ENCODE peak calls at places on chromosomes 5 and 9, in five cellular contexts. X, V, U, P and H are unnamed samples. For H3K4me1, the result is how much of the 10 kb centered on the place peaks cover.

GRCh38 chr9:135240871-135241311 is 153.4 kb downstream of the OLFM1 start:
- DNase-seq in V (no peak), U (no peak), X (no peak), P (no peak), H (no peak)

GRCh38 chr9:71897573-71897972 is 13.4 kb downstream of the ABHD17B start:
- DNase-seq in P (no peak), X (no peak), V (no peak), U (no peak), H (no peak)

GRCh38 chr5:57532513-57533497 is 50.2 kb upstream of the ACTBL2 start:
- DNase-seq in V (peak), X (no peak), P (no peak), U (no peak), H (no peak)

GRCh38 chr5:3875144-3875543 is 279.5 kb downstream of the IRX1 start:
- DNase-seq in X (no peak), P (no peak), V (no peak), U (no peak), H (no peak)

GRCh38 chr5:95283761-95284511 is 958 bp downstream of the MCTP1 start:
- DNase-seq in X (peak), V (peak), P (no peak), U (no peak), H (peak)

GRCh38 chr5:92674322-92674721 is 906.7 kb downstream of the NR2F1-AS1 start:
- DNase-seq in U (no peak), P (no peak), X (no peak), V (no peak), H (no peak)

GRCh38 chr5:77101298-77101697 is 14.2 kb upstream of the ZBED3 start:
- DNase-seq in U (no peak), P (no peak), V (peak), X (no peak), H (no peak)

GRCh38 chr9:78539904-78540303 is 243.0 kb downstream of the PSAT1 start:
- DNase-seq in P (no peak), X (no peak), V (no peak), U (peak), H (no peak)

GRCh38 chr5:14057289-14057688 is 85.9 kb upstream of the TRIO start:
- DNase-seq in U (no peak), P (no peak), X (no peak), V (no peak), H (no peak)

GRCh38 chr9:86454701-86455402 is 100.6 kb upstream of the TUT7 start:
- DNase-seq in U (no peak), V (peak), X (peak), P (no peak), H (no peak)

GRCh38 chr9:7549261-7549660 is 250.3 kb downstream of the DMAC1 start:
- DNase-seq in V (no peak), P (no peak), X (no peak), U (no peak), H (no peak)

GRCh38 chr5:36052542-36052941 is 14.1 kb downstream of the UGT3A2 start:
- DNase-seq in X (no peak), V (no peak), U (no peak), P (no peak), H (no peak)

GRCh38 chr5:152380415-152381123 is 24.5 kb downstream of the NMUR2 start:
- DNase-seq in V (no peak), P (no peak), X (no peak), U (no peak), H (no peak)

GRCh38 chr9:135410831-135411473 is 68.6 kb upstream of the PPP1R26 start:
- DNase-seq in P (no peak), X (no peak), U (no peak), V (no peak), H (no peak)

GRCh38 chr5:178108966-178109365 is 4.4 kb upstream of the N4BP3 start:
- DNase-seq in U (no peak), X (no peak), P (no peak), V (no peak), H (no peak)

GRCh38 chr9:105842023-105842644 is 147.8 kb downstream of the TMEM38B start:
- DNase-seq in V (peak), U (no peak), P (no peak), X (peak), H (no peak)

GRCh38 chr5:68178579-68178978 is 37.0 kb upstream of the PIK3R1 start:
- DNase-seq in V (no peak), P (no peak), X (no peak), U (no peak), H (no peak)

GRCh38 chr5:147361441-147362175 is 126.8 kb downstream of the STK32A start:
- DNase-seq in P (no peak), V (no peak), U (no peak), X (no peak), H (no peak)

GRCh38 chr9:112898872-112899281 is 8.2 kb upstream of the SLC46A2 start:
- DNase-seq in V (no peak), X (no peak), U (no peak), P (no peak), H (no peak)

GRCh38 chr9:131304676-131305366 is 15.3 kb downstream of the PLPP7 start:
- DNase-seq in X (no peak), V (no peak), U (no peak), P (no peak), H (no peak)

GRCh38 chr5:51960617-51961115 is 577.4 kb downstream of the ISL1 start:
- DNase-seq in U (no peak), P (no peak), V (no peak), X (no peak), H (no peak)

GRCh38 chr5:23033864-23034263 is 180.7 kb upstream of the CDH12 start:
- DNase-seq in X (no peak), V (no peak), P (no peak), U (no peak), H (no peak)

GRCh38 chr5:23035555-23036090 is 182.5 kb upstream of the CDH12 start:
- DNase-seq in V (no peak), P (no peak), U (no peak), X (no peak), H (no peak)
- H3K4me1 ChIP-seq in V (under half), P (under half), U (under half), X (under half), H (under half)

DNA sequence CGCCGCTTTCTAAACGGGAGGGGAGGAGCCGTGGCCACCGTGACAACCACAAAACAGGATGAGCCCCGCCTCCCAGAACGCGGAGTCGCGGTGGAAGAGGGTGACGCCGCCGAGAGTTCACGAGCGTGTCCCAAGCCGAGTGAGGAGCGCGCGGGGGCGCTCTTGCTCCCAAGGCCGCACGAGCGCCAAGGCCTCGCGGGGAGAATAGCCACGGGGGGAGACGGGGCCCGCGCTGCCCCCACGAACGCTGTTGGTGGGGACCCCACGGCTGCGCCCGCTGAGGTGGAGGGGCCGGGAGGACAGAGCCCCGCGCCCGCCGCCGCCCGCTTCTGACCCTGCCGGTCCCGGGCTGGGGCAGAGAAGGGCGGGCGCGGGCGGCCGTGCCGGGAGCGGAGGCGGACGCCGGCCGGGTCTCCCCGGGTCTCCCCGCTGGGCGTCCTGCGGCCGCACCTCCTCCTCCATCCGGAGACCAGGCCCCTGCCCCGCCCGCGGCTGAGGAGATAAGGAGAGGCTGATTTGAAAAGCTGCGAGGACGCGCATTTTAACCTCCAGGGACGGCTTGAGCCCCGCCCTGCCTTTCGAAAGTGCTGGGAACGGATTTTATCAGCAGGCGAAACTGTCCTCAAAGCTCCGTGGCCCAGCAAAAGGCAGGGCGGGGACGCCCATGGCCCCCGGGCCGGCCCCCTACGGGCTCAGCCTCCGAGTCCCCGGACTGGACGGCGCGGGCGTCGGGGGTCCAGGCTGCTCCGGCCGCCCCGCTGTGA is 3.8 kb upstream of the NKD2 start:
- DNase-seq in X (peak), P (peak), V (peak), U (peak), H (peak)
- TF ChIP-seq CTCF in X (no peak), P (no peak), V (peak), U (peak), H (no peak)

DNA sequence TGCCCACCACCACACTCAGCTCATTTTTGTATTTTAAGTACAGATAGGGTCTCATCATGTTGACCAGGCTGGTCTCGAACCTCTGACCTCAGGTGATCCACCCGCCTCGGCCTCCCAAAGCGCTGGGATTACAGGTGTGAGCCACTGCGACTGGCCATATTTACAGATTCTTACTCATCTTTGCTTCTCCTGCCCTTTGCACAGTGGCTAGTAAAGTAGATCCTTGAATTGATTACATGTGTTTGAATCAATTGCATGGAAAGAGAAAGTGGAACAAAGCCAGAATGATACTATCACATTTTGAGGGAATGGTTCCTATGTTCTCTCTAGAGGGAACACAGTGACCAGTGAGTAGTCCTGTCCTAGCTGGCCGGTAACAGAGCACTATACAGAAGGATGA is 15.4 kb downstream of the KLF4 start:
- DNase-seq in P (no peak), X (no peak), U (no peak), V (no peak), H (no peak)
- H3K4me3 ChIP-seq in P (no peak), X (no peak), U (no peak), V (no peak), H (no peak)

DNA sequence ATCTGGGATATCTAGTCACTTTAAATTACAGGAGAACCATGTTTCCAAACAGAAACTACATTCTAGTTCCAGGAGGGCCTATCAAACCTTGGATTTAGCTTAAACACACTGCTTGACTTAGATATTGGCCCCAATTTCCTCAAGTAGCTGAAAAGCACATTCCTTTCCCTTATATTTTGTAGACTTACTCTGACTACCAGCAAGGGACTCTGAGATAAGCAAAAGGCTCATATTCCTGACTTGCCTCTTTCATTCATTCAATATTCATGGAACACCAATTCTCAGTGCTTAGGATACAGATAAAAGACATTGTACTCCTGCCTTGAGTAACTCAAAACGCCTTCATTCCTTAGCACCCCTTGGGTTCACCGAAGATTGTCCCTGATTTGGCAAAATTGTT is 11.8 kb downstream of the NR6A1 start:
- DNase-seq in P (no peak), X (no peak), U (no peak), V (no peak), H (no peak)
- H3K4me1 ChIP-seq in P (under half), X (under half), U (under half), V (half or more), H (under half)

GRCh38 chr5:151223447-151224264 is at the start of gene CCDC69:
- DNase-seq in U (peak), V (peak), X (peak), P (peak), H (peak)
- TF ChIP-seq CTCF in U (peak), V (no peak), X (peak), P (no peak), H (peak)

GRCh38 chr9:107226431-107226830 is 56.6 kb upstream of the RAD23B start:
- DNase-seq in X (no peak), V (no peak), P (no peak), U (no peak), H (no peak)

GRCh38 chr9:107222020-107222522 is 61.0 kb upstream of the RAD23B start:
- DNase-seq in V (peak), P (no peak), X (no peak), U (no peak), H (no peak)

GRCh38 chr9:107221321-107221720 is 61.8 kb upstream of the RAD23B start:
- DNase-seq in V (no peak), P (no peak), U (no peak), X (no peak), H (no peak)

GRCh38 chr9:107224252-107224651 is 58.8 kb upstream of the RAD23B start:
- DNase-seq in U (no peak), P (no peak), X (no peak), V (no peak), H (no peak)

GRCh38 chr9:107223381-107223780 is 59.7 kb upstream of the RAD23B start:
- DNase-seq in U (no peak), X (no peak), V (no peak), P (no peak), H (no peak)
- H3K4me3 ChIP-seq in U (no peak), X (no peak), V (no peak), P (no peak), H (no peak)